ENCODE peak calls at places on chromosomes 16 and 17, in six cellular contexts. Q is HCT116, H is HL-60, B is GM23338, R is K562, E is Panc1. N is an unnamed sample.

GRCh38 chr16:57503366-57503765 is 17.1 kb upstream of the DOK4 start:
- DNase-seq in B (peak; percentile 41), H (no peak), R (no peak), E (no peak), Q (no peak), N (no peak)

GRCh38 chr17:31722251-31723056 is 136.6 kb downstream of the COPRS start:
- DNase-seq in H (no peak), B (no peak), E (no peak), R (no peak), Q (no peak), N (no peak)

GRCh38 chr17:49552070-49552751 is 23.5 kb upstream of the NXPH3 start:
- DNase-seq in Q (no peak), B (no peak), E (no peak), H (no peak), R (no peak), N (peak; percentile 28)

GRCh38 chr16:21667575-21667974 is 3.8 kb downstream of the OTOA start:
- DNase-seq in H (no peak), E (no peak), Q (no peak), R (no peak), B (no peak), N (no peak)

GRCh38 chr16:64990101-64990500 is 131.8 kb downstream of the CDH11 start:
- DNase-seq in Q (no peak), H (no peak), R (no peak), B (no peak), E (no peak), N (no peak)

GRCh38 chr16:27191352-27191924 is 11.9 kb upstream of the KDM8 start:
- DNase-seq in R (no peak), E (no peak), H (no peak), Q (no peak), B (peak; percentile 30), N (no peak)

GRCh38 chr16:82987767-82988166 is 361.0 kb downstream of the CDH13 start:
- DNase-seq in R (no peak), B (no peak), H (no peak), E (no peak), Q (no peak), N (no peak)

GRCh38 chr17:75689441-75689873 is 22.3 kb downstream of the SAP30BP start:
- DNase-seq in H (no peak), B (no peak), Q (no peak), E (no peak), R (no peak), N (no peak)

GRCh38 chr17:76735006-76735405 is 2.1 kb downstream of the SRSF2 start:
- DNase-seq in H (no peak), B (no peak), R (peak; percentile 49), Q (no peak), E (no peak), N (no peak)

GRCh38 chr16:11303405-11304138 is 22.4 kb upstream of the PRM1 start:
- DNase-seq in H (no peak), Q (no peak), R (peak; percentile 23), E (no peak), B (no peak), N (peak; percentile 85)

GRCh38 chr17:4204676-4205075 is 59.1 kb downstream of the ANKFY1 start:
- DNase-seq in R (no peak), Q (no peak), H (no peak), E (no peak), B (no peak), N (no peak)

GRCh38 chr16:84278968-84279367 is 15.7 kb upstream of the WFDC1 start:
- DNase-seq in R (no peak), Q (no peak), E (no peak), H (no peak), B (peak; percentile 58), N (no peak)

GRCh38 chr16:23608194-23608593 is 12.1 kb upstream of the NDUFAB1 start:
- DNase-seq in H (no peak), B (no peak), E (no peak), Q (no peak), R (no peak), N (no peak)

GRCh38 chr17:80586464-80587228 is 42.0 kb downstream of the RPTOR start:
- DNase-seq in R (no peak), B (no peak), H (no peak), Q (no peak), E (no peak), N (peak; percentile 95)

GRCh38 chr17:51770031-51770759 is 388.3 kb downstream of the CA10 start:
- DNase-seq in Q (no peak), R (no peak), B (no peak), E (no peak), H (no peak), N (no peak)

GRCh38 chr16:81366316-81366932 is 51.7 kb downstream of the GAN start:
- DNase-seq in R (peak; percentile 63), H (no peak), Q (peak; percentile 46), B (peak; percentile 70), E (peak; percentile 12), N (peak; percentile 63)

DNA sequence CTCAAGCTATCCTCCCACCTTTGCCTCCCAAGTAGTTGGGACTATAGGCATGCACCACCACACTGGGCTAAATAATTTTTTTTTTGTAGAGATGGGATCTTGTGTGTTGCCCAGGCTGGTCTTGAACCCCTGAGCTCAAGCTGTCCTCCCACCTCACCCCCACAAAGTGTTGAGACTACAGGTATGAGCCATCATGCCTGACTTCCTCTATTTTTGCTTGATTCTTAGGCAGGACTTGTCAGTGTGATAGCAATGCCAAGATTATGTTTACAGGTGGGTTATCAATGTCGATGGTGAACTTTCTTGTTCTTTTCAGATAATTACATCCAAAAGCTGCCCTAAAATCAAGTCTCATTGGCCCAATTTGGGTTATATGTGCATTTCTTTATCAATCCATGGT is 96.9 kb downstream of the HS3ST4 start:
- DNase-seq in R (no peak), Q (no peak), B (no peak), H (no peak), E (no peak), N (no peak)
- TF ChIP-seq POLR2AphosphoS5 in R (no peak), Q (no peak), B (no peak), H (no peak), E (no peak), N (no peak)

DNA sequence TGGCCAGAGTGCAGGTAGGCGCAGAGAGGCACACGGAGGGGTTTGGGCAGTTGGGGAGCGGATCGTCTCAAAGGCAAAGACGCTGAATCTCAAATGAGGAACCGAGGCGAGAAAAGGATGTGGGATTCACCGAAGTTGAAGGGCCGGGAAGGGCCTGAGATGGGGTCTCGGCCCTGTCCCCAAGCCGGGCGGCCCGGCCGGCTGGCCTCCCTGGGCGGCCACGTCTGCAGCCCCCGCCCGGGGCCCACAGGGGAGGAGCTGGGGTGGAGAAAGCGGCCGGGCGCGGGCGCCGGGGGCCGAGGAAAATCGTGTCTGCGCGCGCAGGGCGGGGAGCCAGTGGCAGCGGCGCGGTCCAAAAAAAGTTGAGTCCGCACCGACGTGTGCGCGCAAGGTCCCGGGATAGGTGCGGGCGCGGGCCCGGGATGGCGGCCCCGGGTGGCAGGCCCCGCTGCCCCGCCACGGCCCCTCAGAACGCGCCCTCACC is 439 bp downstream of the SLC12A4 start:
- DNase-seq in E (no peak), R (peak; percentile 64), Q (no peak), H (no peak), B (peak; percentile 54), N (peak; percentile 82)
- TF ChIP-seq REST in E (no peak), R (peak; percentile 24), Q (no peak), H (no peak), B (no peak), N (no peak)

DNA sequence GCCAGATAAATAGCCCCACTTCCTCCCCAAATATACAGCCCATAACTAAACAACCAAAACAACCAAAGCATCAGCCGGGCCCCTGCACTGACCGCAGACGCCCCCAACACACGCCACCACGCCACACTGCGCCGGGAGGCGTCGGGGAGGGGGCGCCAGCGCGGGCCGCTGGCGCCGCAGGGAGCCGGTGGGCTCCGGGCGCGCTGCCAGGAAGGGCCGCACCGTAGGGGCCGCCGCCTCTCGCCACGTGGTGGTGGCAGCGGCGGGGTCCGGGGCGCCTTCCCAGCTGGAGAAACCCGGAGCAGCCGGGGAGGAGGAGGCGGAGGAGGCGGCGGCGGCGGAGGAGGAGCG is 319 bp upstream of the TBKBP1 start:
- DNase-seq in H (peak; percentile 43), Q (no peak), E (no peak), B (no peak), R (peak; percentile 57), N (no peak)
- TF ChIP-seq POLR2AphosphoS5 in H (no peak), Q (no peak), E (no peak), B (no peak), R (no peak), N (no peak)

GRCh38 chr17:68101992-68102758 is 66.6 kb downstream of the KPNA2 start:
- DNase-seq in E (no peak), H (no peak), Q (no peak), B (peak; percentile 10), R (no peak), N (peak; percentile 36)
- TF ChIP-seq REST in E (no peak), H (no peak), Q (no peak), B (no peak), R (no peak), N (no peak)

GRCh38 chr17:56160395-56160889 is 7.2 kb downstream of the ANKFN1 start:
- DNase-seq in E (no peak), Q (no peak), H (no peak), B (no peak), R (no peak), N (no peak)
- TF ChIP-seq POLR2AphosphoS5 in E (no peak), Q (no peak), H (no peak), B (no peak), R (no peak), N (no peak)

GRCh38 chr17:35520043-35520442 is 17.4 kb downstream of the SLFN12L start:
- DNase-seq in B (no peak), R (no peak), E (no peak), Q (no peak), H (no peak), N (no peak)

GRCh38 chr17:35523296-35523695 is 14.2 kb downstream of the SLFN12L start:
- DNase-seq in B (no peak), H (peak; percentile 78), Q (no peak), E (no peak), R (no peak), N (no peak)

GRCh38 chr17:35519442-35519841 is 18.0 kb downstream of the SLFN12L start:
- DNase-seq in B (no peak), E (no peak), Q (no peak), R (no peak), H (no peak), N (no peak)

DNA sequence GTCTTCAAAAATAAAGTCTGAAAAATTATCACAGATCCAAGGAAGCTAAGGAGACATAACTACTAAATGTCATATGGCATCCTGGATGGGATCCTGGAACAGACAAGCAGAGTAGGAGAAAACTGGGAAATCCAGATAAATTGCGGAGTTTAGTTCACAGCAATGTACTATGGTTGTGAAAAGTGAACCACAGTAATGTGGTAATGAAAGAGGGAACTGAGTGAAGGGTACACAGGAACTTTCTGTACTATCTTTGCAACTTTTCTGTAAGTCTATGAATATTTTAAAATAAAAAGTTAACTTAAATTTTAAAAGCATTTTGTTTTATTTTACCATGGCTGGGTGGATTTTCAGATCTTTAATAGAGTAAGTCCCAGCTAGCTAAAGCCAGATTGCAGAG is 16.3 kb downstream of the SLFN12L start:
- DNase-seq in B (no peak), E (no peak), H (peak; percentile 28), Q (no peak), R (no peak), N (no peak)
- TF ChIP-seq REST in B (no peak), E (no peak), H (no peak), Q (no peak), R (no peak), N (no peak)

GRCh38 chr17:56675876-56676660 is 82.6 kb downstream of the NOG start:
- DNase-seq in B (no peak), Q (no peak), E (no peak), H (no peak), R (no peak), N (no peak)
- TF ChIP-seq POLR2AphosphoS5 in B (no peak), Q (no peak), E (no peak), H (no peak), R (no peak), N (no peak)

GRCh38 chr17:65049085-65049756 is 7.3 kb downstream of the GNA13 start:
- DNase-seq in E (no peak), Q (no peak), R (no peak), B (no peak), H (no peak), N (no peak)
- TF ChIP-seq REST in E (no peak), Q (no peak), R (no peak), B (no peak), H (no peak), N (no peak)

N was measured in SK-N-SH.